ENCODE peak calls at places on chromosomes 16 and 17, in ten cellular contexts. One of them, this sample, is unnamed.

GRCh38 chr17:50909765-50910661 is 43.9 kb upstream of the TOB1 start:
- DNase-seq in activated T-cell treated with anti-CD3 and anti-CD28 coated beads, Interleukin-2, amount 50 U/mL, for 72 hours: peak; percentile 76
- DNase-seq in H54: no peak
- DNase-seq in NCI-H510A treated with DMSO at 0.1 percent for 48 hours: no peak
- DNase-seq in iPS-NIHi11: no peak
- DNase-seq in neural progenitor cell: no peak
- DNase-seq in GM13977: no peak
- DNase-seq in cardiac muscle cell: no peak
- DNase-seq in astrocyte of the hippocampus: peak; percentile 53
- DNase-seq in PC-9: no peak
- DNase-seq in this sample: no peak

GRCh38 chr16:2777231-2777902 is at the start of gene ELOB:
- DNase-seq in activated T-cell treated with anti-CD3 and anti-CD28 coated beads, Interleukin-2, amount 50 U/mL, for 72 hours: peak; percentile 94
- DNase-seq in H54: peak; percentile 88
- DNase-seq in NCI-H510A treated with DMSO at 0.1 percent for 48 hours: peak; percentile 27
- DNase-seq in iPS-NIHi11: peak; percentile 99
- DNase-seq in neural progenitor cell: peak; percentile 95
- DNase-seq in GM13977: peak; percentile 99
- DNase-seq in cardiac muscle cell: peak; percentile 92
- DNase-seq in astrocyte of the hippocampus: peak; percentile 97
- DNase-seq in PC-9: peak; percentile 46
- DNase-seq in this sample: peak; percentile 90

GRCh38 chr17:59764292-59764741 is 56.9 kb downstream of the VMP1 start:
- DNase-seq in activated T-cell treated with anti-CD3 and anti-CD28 coated beads, Interleukin-2, amount 50 U/mL, for 72 hours: no peak
- DNase-seq in H54: no peak
- DNase-seq in NCI-H510A treated with DMSO at 0.1 percent for 48 hours: no peak
- DNase-seq in iPS-NIHi11: no peak
- DNase-seq in neural progenitor cell: no peak
- DNase-seq in GM13977: no peak
- DNase-seq in cardiac muscle cell: no peak
- DNase-seq in astrocyte of the hippocampus: peak; percentile 42
- DNase-seq in PC-9: no peak
- DNase-seq in this sample: no peak

GRCh38 chr16:29925805-29926674 is at the start of gene KCTD13:
- DNase-seq in activated T-cell treated with anti-CD3 and anti-CD28 coated beads, Interleukin-2, amount 50 U/mL, for 72 hours: peak; percentile 97
- DNase-seq in H54: peak; percentile 94
- DNase-seq in NCI-H510A treated with DMSO at 0.1 percent for 48 hours: peak; percentile 93
- DNase-seq in iPS-NIHi11: peak; percentile 100
- DNase-seq in neural progenitor cell: peak; percentile 96
- DNase-seq in GM13977: peak; percentile 99
- DNase-seq in cardiac muscle cell: peak; percentile 93
- DNase-seq in astrocyte of the hippocampus: peak; percentile 94
- DNase-seq in PC-9: peak; percentile 70
- DNase-seq in this sample: peak; percentile 97

GRCh38 chr17:17076066-17076465 is 33.8 kb downstream of the MPRIP start:
- DNase-seq in activated T-cell treated with anti-CD3 and anti-CD28 coated beads, Interleukin-2, amount 50 U/mL, for 72 hours: no peak
- DNase-seq in H54: no peak
- DNase-seq in NCI-H510A treated with DMSO at 0.1 percent for 48 hours: no peak
- DNase-seq in iPS-NIHi11: no peak
- DNase-seq in neural progenitor cell: no peak
- DNase-seq in GM13977: no peak
- DNase-seq in cardiac muscle cell: no peak
- DNase-seq in astrocyte of the hippocampus: no peak
- DNase-seq in PC-9: no peak
- DNase-seq in this sample: no peak

GRCh38 chr16:66128363-66128725 is 238.1 kb upstream of the CDH5 start:
- DNase-seq in activated T-cell treated with anti-CD3 and anti-CD28 coated beads, Interleukin-2, amount 50 U/mL, for 72 hours: no peak
- DNase-seq in H54: no peak
- DNase-seq in NCI-H510A treated with DMSO at 0.1 percent for 48 hours: no peak
- DNase-seq in iPS-NIHi11: no peak
- DNase-seq in neural progenitor cell: no peak
- DNase-seq in GM13977: no peak
- DNase-seq in cardiac muscle cell: no peak
- DNase-seq in astrocyte of the hippocampus: no peak
- DNase-seq in PC-9: no peak
- DNase-seq in this sample: no peak

GRCh38 chr17:49086316-49086605 is 46.3 kb upstream of the B4GALNT2 start:
- DNase-seq in activated T-cell treated with anti-CD3 and anti-CD28 coated beads, Interleukin-2, amount 50 U/mL, for 72 hours: no peak
- DNase-seq in H54: no peak
- DNase-seq in NCI-H510A treated with DMSO at 0.1 percent for 48 hours: no peak
- DNase-seq in iPS-NIHi11: no peak
- DNase-seq in neural progenitor cell: no peak
- DNase-seq in GM13977: no peak
- DNase-seq in cardiac muscle cell: no peak
- DNase-seq in astrocyte of the hippocampus: no peak
- DNase-seq in PC-9: no peak
- DNase-seq in this sample: no peak

GRCh38 chr17:5533486-5534315 is 47.3 kb downstream of the MIS12 start:
- DNase-seq in activated T-cell treated with anti-CD3 and anti-CD28 coated beads, Interleukin-2, amount 50 U/mL, for 72 hours: no peak
- DNase-seq in H54: no peak
- DNase-seq in NCI-H510A treated with DMSO at 0.1 percent for 48 hours: no peak
- DNase-seq in iPS-NIHi11: no peak
- DNase-seq in neural progenitor cell: no peak
- DNase-seq in GM13977: no peak
- DNase-seq in cardiac muscle cell: no peak
- DNase-seq in astrocyte of the hippocampus: no peak
- DNase-seq in PC-9: no peak
- DNase-seq in this sample: no peak

GRCh38 chr16:69412287-69412686 is 12.1 kb upstream of the CYB5B start:
- DNase-seq in activated T-cell treated with anti-CD3 and anti-CD28 coated beads, Interleukin-2, amount 50 U/mL, for 72 hours: no peak
- DNase-seq in H54: no peak
- DNase-seq in NCI-H510A treated with DMSO at 0.1 percent for 48 hours: no peak
- DNase-seq in iPS-NIHi11: no peak
- DNase-seq in neural progenitor cell: no peak
- DNase-seq in GM13977: no peak
- DNase-seq in cardiac muscle cell: no peak
- DNase-seq in astrocyte of the hippocampus: peak; percentile 72
- DNase-seq in PC-9: no peak
- DNase-seq in this sample: no peak

GRCh38 chr17:75496005-75496404 is 19.3 kb downstream of the CASKIN2 start:
- DNase-seq in activated T-cell treated with anti-CD3 and anti-CD28 coated beads, Interleukin-2, amount 50 U/mL, for 72 hours: no peak
- DNase-seq in H54: no peak
- DNase-seq in NCI-H510A treated with DMSO at 0.1 percent for 48 hours: no peak
- DNase-seq in iPS-NIHi11: no peak
- DNase-seq in neural progenitor cell: no peak
- DNase-seq in GM13977: no peak
- DNase-seq in cardiac muscle cell: no peak
- DNase-seq in astrocyte of the hippocampus: no peak
- DNase-seq in PC-9: no peak
- DNase-seq in this sample: no peak

GRCh38 chr16:11880047-11880446 is 28.7 kb upstream of the RSL1D1 start:
- DNase-seq in activated T-cell treated with anti-CD3 and anti-CD28 coated beads, Interleukin-2, amount 50 U/mL, for 72 hours: no peak
- DNase-seq in H54: no peak
- DNase-seq in NCI-H510A treated with DMSO at 0.1 percent for 48 hours: no peak
- DNase-seq in iPS-NIHi11: no peak
- DNase-seq in neural progenitor cell: no peak
- DNase-seq in GM13977: no peak
- DNase-seq in cardiac muscle cell: no peak
- DNase-seq in astrocyte of the hippocampus: no peak
- DNase-seq in PC-9: no peak
- DNase-seq in this sample: no peak

GRCh38 chr17:69105907-69106730 is 35.6 kb downstream of the ABCA6 start:
- DNase-seq in activated T-cell treated with anti-CD3 and anti-CD28 coated beads, Interleukin-2, amount 50 U/mL, for 72 hours: no peak
- DNase-seq in H54: no peak
- DNase-seq in NCI-H510A treated with DMSO at 0.1 percent for 48 hours: no peak
- DNase-seq in iPS-NIHi11: no peak
- DNase-seq in neural progenitor cell: no peak
- DNase-seq in GM13977: no peak
- DNase-seq in cardiac muscle cell: no peak
- DNase-seq in astrocyte of the hippocampus: no peak
- DNase-seq in PC-9: no peak
- DNase-seq in this sample: no peak

GRCh38 chr16:85138825-85139627 is 26.8 kb upstream of the CIBAR2 start:
- DNase-seq in activated T-cell treated with anti-CD3 and anti-CD28 coated beads, Interleukin-2, amount 50 U/mL, for 72 hours: no peak
- DNase-seq in H54: no peak
- DNase-seq in NCI-H510A treated with DMSO at 0.1 percent for 48 hours: peak; percentile 86
- DNase-seq in iPS-NIHi11: no peak
- DNase-seq in neural progenitor cell: no peak
- DNase-seq in GM13977: no peak
- DNase-seq in cardiac muscle cell: no peak
- DNase-seq in astrocyte of the hippocampus: no peak
- DNase-seq in PC-9: no peak
- DNase-seq in this sample: no peak

GRCh38 chr17:39400547-39401411 is 647 bp downstream of the FBXL20 start:
- DNase-seq in activated T-cell treated with anti-CD3 and anti-CD28 coated beads, Interleukin-2, amount 50 U/mL, for 72 hours: no peak
- DNase-seq in H54: no peak
- DNase-seq in NCI-H510A treated with DMSO at 0.1 percent for 48 hours: peak; percentile 4
- DNase-seq in iPS-NIHi11: no peak
- DNase-seq in neural progenitor cell: no peak
- DNase-seq in GM13977: no peak
- DNase-seq in cardiac muscle cell: no peak
- DNase-seq in astrocyte of the hippocampus: peak; percentile 48
- DNase-seq in PC-9: no peak
- DNase-seq in this sample: peak; percentile 12